ENCODE peak calls at places on chromosomes 7 and 10, in six cellular contexts. E is Daoy, C is GM04503, A is AG08395, T is mucosa of descending colon, F is Panc1. G is an unnamed sample.

GRCh38 chr7:142329062-142329788 is 71.4 kb upstream of the PRSS58 start:
- DNase-seq in T (no peak), A (no peak), E (no peak), F (no peak), C (no peak), G (no peak)

GRCh38 chr10:77974396-77975074 is 48.0 kb upstream of the DLG5 start:
- DNase-seq in T (no peak), E (peak), F (no peak), C (no peak), A (no peak), G (peak)

GRCh38 chr10:11018426-11018818 is 750 bp downstream of the CELF2 start:
- DNase-seq in E (no peak), T (peak), A (no peak), F (no peak), C (no peak), G (no peak)

GRCh38 chr10:59606551-59606961 is 103.1 kb downstream of the SLC16A9 start:
- DNase-seq in C (no peak), A (peak), F (no peak), T (no peak), E (peak), G (peak)

GRCh38 chr10:28734940-28735759 is 57.8 kb downstream of the BAMBI start:
- DNase-seq in F (no peak), A (peak), E (peak), C (peak), T (no peak), G (peak)

GRCh38 chr7:44772867-44773266 is 23.6 kb upstream of the PPIA start:
- DNase-seq in T (no peak), C (no peak), F (no peak), E (no peak), A (no peak), G (no peak)

GRCh38 chr10:62582804-62583208 is 208.6 kb downstream of the ZNF365 start:
- DNase-seq in F (no peak), C (peak), A (peak), E (peak), T (peak), G (peak)

GRCh38 chr10:87660484-87661133 is 931 bp downstream of the PAPSS2 start:
- DNase-seq in C (no peak), T (no peak), F (no peak), E (peak), A (peak), G (peak)

GRCh38 chr10:44756235-44756634 is 154.9 kb upstream of the TMEM72 start:
- DNase-seq in F (no peak), A (peak), E (peak), T (no peak), C (peak), G (peak)

GRCh38 chr10:133474833-133475734 is 21.3 kb downstream of the SCART1 start:
- DNase-seq in C (no peak), E (no peak), A (no peak), F (no peak), T (no peak), G (no peak)

GRCh38 chr10:59012839-59013238 is 163.6 kb upstream of the PHYHIPL start:
- DNase-seq in C (no peak), F (no peak), T (no peak), E (no peak), A (no peak), G (no peak)

GRCh38 chr10:47264797-47265281 is 35.2 kb upstream of the GDF10 start:
- DNase-seq in C (no peak), F (no peak), E (no peak), A (no peak), T (no peak), G (peak)

GRCh38 chr10:118210276-118210675 is 131.8 kb downstream of the FAM204A start:
- DNase-seq in A (no peak), E (peak), F (no peak), C (no peak), T (no peak), G (no peak)

GRCh38 chr10:33234779-33235178 is 99.7 kb downstream of the NRP1 start:
- DNase-seq in T (no peak), F (no peak), A (no peak), C (no peak), E (peak), G (no peak)

GRCh38 chr7:117269895-117270294 is 53.0 kb downstream of the WNT2 start:
- DNase-seq in C (peak), T (no peak), E (no peak), A (peak), F (no peak), G (peak)

GRCh38 chr7:42104231-42104630 is 132.8 kb downstream of the GLI3 start:
- DNase-seq in E (no peak), A (no peak), T (no peak), C (no peak), F (no peak), G (no peak)

GRCh38 chr7:96004598-96004997 is 232.2 kb downstream of the DYNC1I1 start:
- DNase-seq in E (no peak), T (no peak), C (peak), F (no peak), A (peak), G (no peak)

GRCh38 chr7:108252177-108252576 is 122.0 kb upstream of the LAMB4 start:
- DNase-seq in A (no peak), C (no peak), F (no peak), T (no peak), E (no peak), G (no peak)

GRCh38 chr7:142908921-142909870 is 23.7 kb upstream of the TRPV6 start:
- DNase-seq in A (peak), C (no peak), T (no peak), F (no peak), E (peak), G (peak)

GRCh38 chr10:443459-443858 is 246.0 kb downstream of the DIP2C start:
- DNase-seq in F (no peak), E (no peak), T (no peak), A (no peak), C (no peak), G (no peak)

GRCh38 chr7:103857435-103857834 is 132.0 kb downstream of the RELN start:
- DNase-seq in F (no peak), E (no peak), C (no peak), T (no peak), A (no peak), G (no peak)

GRCh38 chr7:50962962-50963374 is 180.3 kb upstream of the GRB10 start:
- DNase-seq in T (peak), C (peak), A (peak), E (peak), F (no peak), G (peak)

GRCh38 chr7:75950111-75950681 is 35.2 kb downstream of the POR start:
- DNase-seq in F (no peak), A (no peak), C (no peak), T (no peak), E (no peak), G (no peak)

GRCh38 chr7:5266148-5267028 is 16.4 kb upstream of the SLC29A4 start:
- DNase-seq in E (no peak), T (no peak), A (no peak), F (no peak), C (no peak), G (no peak)

GRCh38 chr10:71083457-71083975 is 128.9 kb upstream of the UNC5B start:
- DNase-seq in C (no peak), E (no peak), T (no peak), A (no peak), F (no peak), G (no peak)

GRCh38 chr7:141877365-141877764 is 36.1 kb upstream of the PRSS37 start:
- DNase-seq in F (no peak), C (no peak), T (no peak), E (no peak), A (no peak), G (no peak)

GRCh38 chr10:30438016-30438850 is 4.2 kb downstream of the MAP3K8 start:
- DNase-seq in C (peak), A (no peak), E (no peak), F (no peak), T (no peak), G (no peak)

G was measured in HT1080.